ENCODE peak calls at places on chromosomes 5 and 9, in six cellular contexts. Q is heart left ventricle, O is brain microvascular endothelial cell, K is choroid plexus epithelial cell, J is fibroblast of mammary gland, Y is colonic mucosa. P is an unnamed sample.

GRCh38 chr5:66171349-66172344 is 27.5 kb downstream of the SREK1 start:
- DNase-seq in Y (no peak), J (peak), Q (no peak), O (peak), K (peak), P (peak)

GRCh38 chr5:96228449-96228848 is 204.6 kb downstream of the PCSK1 start:
- DNase-seq in J (peak), O (no peak), Y (no peak), K (no peak), Q (no peak), P (peak)

GRCh38 chr9:95048225-95049087 is 269.1 kb downstream of the FANCC start:
- DNase-seq in Q (peak), Y (peak), J (peak), O (no peak), K (peak), P (peak)

GRCh38 chr9:5800969-5801738 is 31.8 kb downstream of the ERMP1 start:
- DNase-seq in Q (no peak), J (no peak), Y (peak), O (no peak), K (peak), P (peak)

GRCh38 chr9:123402981-123403509 is 47.0 kb downstream of the CRB2 start:
- DNase-seq in K (no peak), Y (no peak), J (no peak), Q (no peak), O (no peak), P (no peak)

GRCh38 chr5:178786859-178787499 is 56.5 kb upstream of the ZNF354A start:
- DNase-seq in K (peak), O (peak), Q (no peak), J (peak), Y (no peak), P (peak)

GRCh38 chr5:146565764-146566163 is 49.8 kb upstream of the GPR151 start:
- DNase-seq in O (peak), Q (no peak), K (peak), J (peak), Y (peak), P (peak)

GRCh38 chr9:28720746-28721145 is 1147.5 kb upstream of the C9orf72 start:
- DNase-seq in O (no peak), Y (no peak), K (no peak), J (no peak), Q (no peak), P (no peak)

GRCh38 chr5:150523472-150524350 is 15.8 kb downstream of the NDST1 start:
- DNase-seq in K (peak), O (peak), J (peak), Y (peak), Q (no peak), P (peak)

GRCh38 chr9:93648181-93648580 is 71.8 kb downstream of the PHF2 start:
- DNase-seq in K (no peak), Y (no peak), Q (no peak), J (no peak), O (no peak), P (no peak)

GRCh38 chr5:143023447-143024096 is 253.4 kb downstream of the ARHGAP26 start:
- DNase-seq in O (no peak), Q (peak), Y (no peak), J (peak), K (peak), P (no peak)

GRCh38 chr9:133714606-133715294 is 23.4 kb downstream of the SARDH start:
- DNase-seq in J (peak), O (peak), Q (peak), Y (no peak), K (peak), P (peak)

GRCh38 chr5:179613460-179614071 is 9.9 kb downstream of the HNRNPH1 start:
- DNase-seq in Q (no peak), K (no peak), J (no peak), Y (no peak), O (no peak), P (no peak)

GRCh38 chr9:68759981-68760673 is 55.1 kb downstream of the PIP5K1B start:
- DNase-seq in K (no peak), Q (no peak), O (no peak), J (no peak), Y (no peak), P (no peak)

GRCh38 chr5:5494489-5495402 is 72.3 kb downstream of the ICE1 start:
- DNase-seq in J (peak), O (peak), Q (peak), Y (peak), K (peak), P (no peak)

GRCh38 chr5:102554092-102554491 is 55.3 kb upstream of the SLCO6A1 start:
- DNase-seq in Y (no peak), Q (no peak), K (peak), O (no peak), J (no peak), P (no peak)

DNA sequence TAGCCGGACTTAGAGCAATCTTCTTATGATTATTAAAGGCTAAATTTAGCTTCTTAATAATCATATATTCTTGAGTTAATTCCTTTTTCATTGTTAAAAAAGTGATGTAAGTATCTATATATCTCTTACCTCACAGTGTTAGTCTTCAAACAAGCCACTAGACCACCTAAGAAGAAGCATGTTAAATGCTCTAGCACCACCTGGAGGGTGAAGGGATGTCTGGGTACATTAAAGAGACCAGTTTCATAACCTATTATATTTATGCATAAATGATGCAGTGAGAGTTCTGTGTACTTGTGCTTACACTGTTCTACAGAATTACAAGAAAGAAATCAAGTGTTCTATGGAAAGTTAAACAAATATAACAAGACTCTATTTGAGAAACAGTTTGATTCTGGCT is 55.9 kb upstream of the SLCO6A1 start:
- DNase-seq in J (peak), O (no peak), Y (no peak), K (peak), Q (no peak), P (peak)
- TF ChIP-seq CTCF in J (no peak), O (peak), Y (no peak), K (peak), Q (peak), P (peak)

GRCh38 chr5:58497956-58498942 is 7.0 kb downstream of the GAPT start:
- DNase-seq in Q (no peak), Y (peak), J (peak), O (peak), K (peak), P (peak)

GRCh38 chr5:58499231-58499630 is 8.0 kb downstream of the GAPT start:
- DNase-seq in O (no peak), Y (no peak), Q (no peak), K (no peak), J (no peak), P (no peak)

GRCh38 chr5:58493136-58493535 is 1.9 kb downstream of the GAPT start:
- DNase-seq in Y (no peak), K (no peak), O (no peak), Q (no peak), J (no peak), P (no peak)

GRCh38 chr5:58499951-58500350 is 8.7 kb downstream of the GAPT start:
- DNase-seq in K (no peak), Y (no peak), O (no peak), J (no peak), Q (no peak), P (no peak)

GRCh38 chr5:58496488-58496887 is 5.3 kb downstream of the GAPT start:
- DNase-seq in O (no peak), K (no peak), J (no peak), Q (no peak), Y (no peak), P (peak)
- TF ChIP-seq CTCF in O (peak), K (peak), J (peak), Q (peak), Y (no peak), P (no peak)

GRCh38 chr9:69785757-69786156 is 25.9 kb upstream of the PTAR1 start:
- DNase-seq in O (peak), K (peak), Y (no peak), J (peak), Q (no peak), P (peak)
- TF ChIP-seq CTCF in O (peak), K (peak), Y (no peak), J (peak), Q (no peak), P (no peak)

GRCh38 chr5:160903076-160903475 is 51.1 kb upstream of the ATP10B start:
- DNase-seq in Q (no peak), K (no peak), J (no peak), Y (no peak), O (no peak), P (no peak)

GRCh38 chr5:160905285-160905684 is 53.3 kb upstream of the ATP10B start:
- DNase-seq in K (no peak), J (no peak), Q (no peak), O (no peak), Y (no peak), P (no peak)

GRCh38 chr5:160899735-160900134 is 47.7 kb upstream of the ATP10B start:
- DNase-seq in Y (no peak), K (no peak), O (no peak), J (no peak), Q (no peak), P (no peak)
- TF ChIP-seq CTCF in Y (no peak), K (no peak), O (no peak), J (no peak), Q (no peak), P (no peak)

GRCh38 chr9:128340691-128341434 is 536 bp downstream of the SLC27A4 start:
- DNase-seq in J (no peak), K (no peak), O (no peak), Q (no peak), Y (peak), P (no peak)
- TF ChIP-seq CTCF in J (no peak), K (no peak), O (no peak), Q (no peak), Y (no peak), P (no peak)

DNA sequence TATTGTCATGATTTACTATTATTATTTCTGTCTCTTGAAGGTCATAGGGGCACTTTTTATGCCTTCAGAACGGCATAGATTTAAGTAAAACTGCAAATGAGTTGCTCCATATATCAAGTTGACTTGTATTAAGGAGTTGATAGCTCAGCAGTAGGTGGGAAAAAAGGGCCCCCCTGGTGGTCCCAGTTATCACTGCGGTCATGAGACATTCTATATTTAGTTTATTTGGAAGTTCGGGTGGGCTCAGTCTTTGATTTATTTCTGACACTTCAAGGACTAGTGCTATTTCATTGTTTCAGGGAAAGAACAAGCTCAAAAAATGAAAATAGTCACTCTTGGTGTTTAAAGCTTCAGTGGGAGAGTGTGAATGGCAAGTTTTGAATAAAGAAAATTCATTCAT is 159.3 kb downstream of the SLC24A2 start:
- DNase-seq in O (no peak), Y (no peak), J (no peak), Q (no peak), K (no peak), P (no peak)
- TF ChIP-seq CTCF in O (no peak), Y (no peak), J (peak), Q (no peak), K (peak), P (no peak)

DNA sequence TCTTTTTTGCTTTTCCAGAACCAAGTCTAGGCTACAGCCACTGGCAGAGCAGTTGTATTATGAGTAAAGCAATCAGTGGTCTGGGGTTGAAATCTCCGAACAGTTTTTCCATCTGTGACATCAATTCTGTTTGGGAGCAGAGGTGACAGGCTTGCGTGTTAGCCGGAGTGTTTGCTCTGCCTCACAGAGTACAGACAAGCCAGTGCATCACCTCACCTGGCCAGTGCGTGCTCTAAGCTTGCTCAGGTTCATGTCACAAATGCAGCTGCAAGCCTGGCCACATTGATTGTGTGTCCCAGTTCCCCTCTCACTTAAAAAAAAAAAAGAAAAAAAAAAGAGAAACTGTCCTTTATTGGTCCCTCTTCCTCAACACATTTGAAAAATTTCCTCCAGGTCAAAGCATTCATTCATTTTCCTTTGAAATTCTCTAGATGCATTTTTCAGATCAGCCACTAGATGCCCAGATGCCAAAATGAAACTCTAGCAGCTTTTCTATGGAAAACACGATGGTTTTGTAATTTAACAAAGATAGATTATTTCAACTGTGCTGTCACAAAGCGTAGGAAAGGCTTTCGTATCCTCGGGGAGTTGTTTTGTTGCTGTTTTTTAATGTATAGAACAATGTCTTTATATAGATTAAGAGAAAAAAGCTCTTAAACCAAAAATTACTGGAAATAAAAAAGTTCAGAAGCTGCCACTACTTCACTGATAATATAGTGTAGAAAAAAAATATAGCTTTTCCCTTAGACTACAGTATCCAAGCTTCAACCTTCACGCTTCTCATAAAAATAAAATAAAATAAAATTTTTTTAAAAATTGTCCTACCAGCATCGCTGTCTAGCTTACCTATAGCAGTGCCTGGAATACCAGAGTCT is 585.5 kb downstream of the TLE1 start:
- DNase-seq in J (no peak), Q (no peak), O (no peak), Y (no peak), K (peak), P (peak)
- TF ChIP-seq CTCF in J (peak), Q (no peak), O (peak), Y (no peak), K (peak), P (peak)

GRCh38 chr5:139251281-139251687 is 42.3 kb upstream of the MATR3 start:
- DNase-seq in K (no peak), O (no peak), Y (peak), Q (no peak), J (peak), P (no peak)
- TF ChIP-seq CTCF in K (peak), O (peak), Y (no peak), Q (peak), J (peak), P (peak)

DNA sequence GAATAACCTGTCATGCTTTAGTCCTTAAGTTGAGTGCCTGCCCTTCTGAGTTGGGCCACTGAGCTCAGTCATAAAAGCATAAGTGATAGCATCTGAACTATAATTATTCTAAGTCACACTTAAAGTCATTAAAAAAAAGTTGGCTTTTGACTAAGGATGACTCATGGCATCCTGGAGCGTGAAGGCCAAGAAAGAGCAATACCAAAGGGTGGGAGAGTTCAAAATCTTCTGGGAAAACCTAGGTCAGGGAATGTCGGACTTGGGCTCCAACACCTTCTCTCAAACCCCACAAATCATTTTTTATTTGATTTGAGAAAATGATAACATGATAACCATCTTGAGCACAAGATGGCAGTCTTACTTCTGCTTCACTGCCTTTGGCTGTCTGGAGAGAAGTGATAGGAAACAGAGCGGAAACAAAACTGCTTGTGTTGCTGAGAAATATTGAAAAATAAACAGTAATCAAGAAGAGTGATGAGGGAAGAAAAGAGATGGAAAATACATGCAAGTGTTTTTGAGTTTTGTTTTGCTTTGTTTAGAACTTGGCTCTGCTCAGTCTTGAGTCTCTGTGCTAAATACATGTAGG is 16.9 kb upstream of the NTRK2 start:
- DNase-seq in K (no peak), O (no peak), J (no peak), Q (no peak), Y (no peak), P (peak)
- TF ChIP-seq CTCF in K (no peak), O (peak), J (no peak), Q (peak), Y (no peak), P (no peak)

P was measured in MCF 10A.